ENCODE peak calls at places on chromosomes 16 and 17, in eight cellular contexts. R is breast epithelium, N is fibroblast of lung, O is fibroblast of villous mesenchyme, Y is WTC11, E is WERI-Rb-1, H is pancreas, K is HFFc6. A is an unnamed sample.

GRCh38 chr17:30477758-30478115 is 529 bp downstream of the GOSR1 start:
- DNase-seq in Y (no peak), H (no peak), R (no peak), K (peak; percentile 3), E (no peak), O (peak; percentile 46), N (no peak), A (no peak)

GRCh38 chr17:164536-165235 is 16.8 kb downstream of the DOC2B start:
- DNase-seq in N (peak; percentile 14), E (peak; percentile 75), O (peak; percentile 47), K (peak; percentile 34), Y (peak; percentile 59), H (no peak), R (no peak), A (peak; percentile 77)

GRCh38 chr16:27739606-27740357 is 189.8 kb downstream of the KATNIP start:
- DNase-seq in Y (no peak), N (no peak), O (no peak), H (no peak), E (no peak), K (no peak), R (no peak), A (no peak)

GRCh38 chr17:35241520-35241919 is 1.4 kb upstream of the SLFN5 start:
- DNase-seq in K (no peak), R (no peak), N (no peak), H (peak; percentile 18), Y (no peak), O (no peak), E (no peak), A (no peak)

GRCh38 chr17:50176559-50177471 is 11.0 kb downstream of the SGCA start:
- DNase-seq in N (no peak), H (no peak), Y (no peak), R (no peak), K (peak; percentile 26), O (peak; percentile 18), E (no peak), A (peak; percentile 15)

GRCh38 chr17:3892095-3892998 is 506 bp downstream of the CAMKK1 start:
- DNase-seq in Y (peak; percentile 64), H (peak; percentile 70), K (peak; percentile 75), E (peak; percentile 58), N (peak; percentile 58), O (peak; percentile 67), R (peak; percentile 71), A (peak; percentile 78)

GRCh38 chr17:4221899-4222659 is 41.7 kb downstream of the ANKFY1 start:
- DNase-seq in N (no peak), Y (no peak), H (no peak), K (no peak), O (no peak), R (no peak), E (no peak), A (no peak)

GRCh38 chr16:84412262-84412661 is 43.9 kb downstream of the ATP2C2 start:
- DNase-seq in H (no peak), Y (no peak), E (no peak), O (no peak), N (no peak), K (no peak), R (no peak), A (no peak)

GRCh38 chr17:59756236-59756818 is 48.9 kb downstream of the VMP1 start:
- DNase-seq in N (peak; percentile 75), Y (no peak), R (no peak), H (no peak), E (no peak), O (peak; percentile 91), K (peak; percentile 72), A (no peak)

GRCh38 chr16:78675312-78675711 is 575.9 kb downstream of the WWOX start:
- DNase-seq in H (no peak), R (no peak), O (peak; percentile 97), Y (no peak), K (no peak), N (peak; percentile 93), E (no peak), A (no peak)

GRCh38 chr16:21708533-21709115 is 44.9 kb downstream of the OTOA start:
- DNase-seq in H (peak; percentile 78), N (peak; percentile 70), E (peak; percentile 75), Y (peak; percentile 82), K (peak; percentile 45), O (peak; percentile 75), R (peak; percentile 68), A (peak; percentile 74)

GRCh38 chr16:20318437-20318836 is 8.9 kb downstream of the GP2 start:
- DNase-seq in E (no peak), O (no peak), R (no peak), N (no peak), K (no peak), H (no peak), Y (no peak), A (no peak)

GRCh38 chr17:81599719-81600486 is 37.0 kb downstream of the NPLOC4 start:
- DNase-seq in E (no peak), O (peak; percentile 62), K (peak; percentile 63), N (peak; percentile 33), R (no peak), Y (no peak), H (no peak), A (no peak)

GRCh38 chr17:57045868-57046671 is 39.0 kb upstream of the AKAP1 start:
- DNase-seq in H (peak; percentile 20), R (no peak), K (no peak), Y (peak; percentile 36), N (no peak), O (no peak), E (no peak), A (peak; percentile 58)

GRCh38 chr16:60031751-60032150 is 1297.6 kb upstream of the GOT2 start:
- DNase-seq in R (no peak), E (no peak), K (peak; percentile 1), H (no peak), Y (no peak), N (no peak), O (no peak), A (no peak)

GRCh38 chr17:32240745-32241144 is 24.9 kb upstream of the RHBDL3 start:
- DNase-seq in H (no peak), N (peak; percentile 32), O (peak; percentile 24), K (no peak), R (no peak), E (no peak), Y (no peak), A (no peak)

GRCh38 chr16:72990003-72990521 is 57.9 kb downstream of the ZFHX3 start:
- DNase-seq in N (peak; percentile 88), O (peak; percentile 56), K (peak; percentile 94), Y (no peak), R (no peak), H (no peak), E (no peak), A (no peak)

DNA sequence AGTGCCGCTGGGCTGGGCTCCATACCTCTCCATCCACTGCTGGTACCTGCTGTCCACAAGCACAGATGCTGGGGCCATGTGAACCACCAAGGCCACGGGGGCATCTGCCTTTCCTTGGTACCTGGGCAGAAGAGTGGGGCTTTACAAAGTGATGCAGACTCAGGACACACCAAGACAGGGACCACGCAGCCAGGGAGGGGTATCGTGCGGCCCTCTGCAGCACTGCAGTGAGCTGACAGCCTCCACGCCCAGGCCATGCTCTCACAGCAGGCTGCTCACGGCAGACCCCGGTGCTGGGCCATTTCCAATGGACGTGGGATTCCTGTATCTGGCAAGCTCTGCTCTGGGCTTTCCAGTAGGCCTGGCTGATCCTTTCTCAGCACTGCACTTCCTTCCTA is 14.4 kb downstream of the ELAC2 start:
- DNase-seq in E (no peak), O (no peak), R (no peak), Y (no peak), N (no peak), K (no peak), H (no peak), A (no peak)
- TF ChIP-seq CTCF in E (no peak), O (no peak), R (no peak), Y (no peak), N (no peak), K (peak; percentile 2), H (no peak), A (peak; percentile 49)

GRCh38 chr17:27038676-27039075 is 255.2 kb upstream of the WSB1 start:
- DNase-seq in H (no peak), K (no peak), O (no peak), E (peak; percentile 26), R (no peak), N (no peak), Y (no peak), A (no peak)
- TF ChIP-seq CTCF in H (no peak), K (no peak), O (no peak), E (peak; percentile 67), R (no peak), N (no peak), Y (no peak), A (no peak)

GRCh38 chr16:85528528-85529387 is 84.4 kb upstream of the GSE1 start:
- DNase-seq in K (no peak), Y (no peak), E (peak; percentile 70), H (no peak), R (no peak), O (no peak), N (no peak), A (no peak)
- TF ChIP-seq CTCF in K (peak; percentile 71), Y (peak; percentile 38), E (peak; percentile 55), H (no peak), R (peak; percentile 22), O (peak; percentile 52), N (peak; percentile 52), A (peak; percentile 66)

DNA sequence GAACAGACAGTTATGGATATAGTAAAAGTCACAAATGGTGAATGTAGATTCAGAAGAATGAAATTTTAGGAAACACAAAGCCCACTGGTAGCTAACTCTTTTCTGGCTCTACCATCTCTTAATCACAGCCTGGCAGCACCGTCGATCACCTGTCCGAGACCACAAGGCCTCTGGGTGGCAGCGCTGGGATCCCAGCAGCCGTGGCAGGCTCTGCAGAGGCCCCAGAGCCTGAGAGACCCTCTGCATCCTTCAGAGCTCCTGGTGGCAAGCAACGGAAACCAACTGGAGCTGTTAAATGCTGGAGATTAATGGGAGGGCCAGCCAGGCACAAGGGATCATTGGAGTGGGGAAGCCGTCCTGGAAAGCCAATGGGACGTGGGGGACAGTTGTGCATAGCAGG is 26.3 kb downstream of the LAT start:
- DNase-seq in R (no peak), Y (peak; percentile 58), O (no peak), N (no peak), E (peak; percentile 62), K (no peak), H (no peak), A (no peak)
- TF ChIP-seq CTCF in R (no peak), Y (no peak), O (no peak), N (no peak), E (peak; percentile 72), K (no peak), H (no peak), A (no peak)

DNA sequence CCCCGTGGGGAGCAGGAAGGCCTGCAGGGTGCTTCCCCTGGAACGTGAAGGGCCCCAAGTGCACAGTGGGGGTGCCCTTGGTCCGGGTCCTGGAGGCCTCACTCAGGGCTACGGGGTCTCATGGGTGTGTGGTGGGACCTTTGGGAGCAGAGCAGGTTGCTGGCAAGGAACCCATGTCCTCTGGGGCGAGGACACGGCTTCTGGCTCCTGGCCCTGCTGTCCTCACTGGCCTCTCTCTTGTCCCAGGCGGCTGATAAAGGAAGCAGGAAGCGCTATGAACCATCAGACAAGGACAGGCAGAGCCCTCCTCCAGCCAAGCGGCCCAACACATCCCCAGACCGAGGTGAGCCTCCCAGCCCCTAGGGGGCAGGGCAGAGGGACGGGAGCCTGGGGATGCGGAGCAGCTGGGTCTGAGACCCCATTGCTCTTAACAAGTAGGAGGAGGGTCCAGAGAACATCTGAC is 9.8 kb upstream of the IL17C start:
- DNase-seq in R (no peak), H (no peak), E (peak; percentile 61), Y (peak; percentile 85), O (peak; percentile 27), K (no peak), N (no peak), A (peak; percentile 74)
- TF ChIP-seq CTCF in R (no peak), H (no peak), E (peak; percentile 71), Y (peak; percentile 47), O (peak; percentile 48), K (peak; percentile 61), N (peak; percentile 38), A (peak; percentile 60)

GRCh38 chr17:2400877-2401425 is at the start of gene MNT:
- DNase-seq in N (peak; percentile 96), H (peak; percentile 95), E (peak; percentile 93), O (peak; percentile 97), K (peak; percentile 90), Y (peak; percentile 94), R (peak; percentile 95), A (peak; percentile 95)
- TF ChIP-seq CTCF in N (no peak), H (no peak), E (no peak), O (no peak), K (no peak), Y (no peak), R (no peak), A (peak; percentile 12)

A was measured in glutamatergic neuron.